ENCODE peak calls at places on chromosomes 11 and 22, in ten cellular contexts. Z, K, Y, V, I, D, S, P, J and G are unnamed samples.
A peak's percentile ranks its signal among the peaks of the same experiment; 100 is the strongest.

GRCh38 chr22:45787770-45788169 is 116.1 kb downstream of the ATXN10 start:
- DNase-seq in Z (no peak), P (peak; percentile 42), J (no peak), K (no peak), S (no peak), D (no peak), Y (no peak), I (no peak), V (no peak), G (no peak)

GRCh38 chr11:114441921-114442320 is 2.7 kb downstream of the REXO2 start:
- DNase-seq in P (no peak), Y (no peak), D (no peak), Z (no peak), K (no peak), J (no peak), V (no peak), I (no peak), S (no peak), G (no peak)

GRCh38 chr11:11985954-11986949 is 22.2 kb downstream of the DKK3 start:
- DNase-seq in Y (no peak), S (no peak), P (no peak), Z (no peak), I (no peak), V (no peak), D (no peak), J (no peak), K (no peak), G (no peak)

GRCh38 chr22:17774206-17774927 is at the start of gene BID:
- DNase-seq in S (peak; percentile 72), P (peak; percentile 17), J (no peak), D (no peak), Y (peak; percentile 29), I (no peak), V (peak; percentile 87), Z (no peak), K (peak; percentile 40), G (peak; percentile 25)

GRCh38 chr11:45354976-45355705 is 69.0 kb upstream of the SYT13 start:
- DNase-seq in K (peak; percentile 86), J (peak; percentile 83), Z (peak; percentile 90), Y (peak; percentile 81), V (peak; percentile 96), S (peak; percentile 86), P (peak; percentile 41), D (peak; percentile 36), I (peak; percentile 89), G (peak; percentile 89)

GRCh38 chr11:96342131-96342970 is 644 bp downstream of the MAML2 start:
- DNase-seq in I (peak; percentile 27), D (no peak), K (no peak), S (no peak), V (no peak), Y (no peak), J (no peak), Z (no peak), P (no peak), G (no peak)

GRCh38 chr22:37421468-37421877 is 5.8 kb downstream of the ELFN2 start:
- DNase-seq in P (no peak), I (no peak), J (no peak), K (no peak), Y (no peak), Z (no peak), S (no peak), D (no peak), V (no peak), G (no peak)

GRCh38 chr11:83819936-83820549 is 533.9 kb upstream of the CCDC90B start:
- DNase-seq in I (peak; percentile 18), D (no peak), Y (peak; percentile 68), P (peak; percentile 79), K (peak; percentile 19), V (no peak), S (no peak), J (no peak), Z (no peak), G (peak; percentile 39)

GRCh38 chr22:39545310-39546063 is 12.9 kb upstream of the RPS19BP1 start:
- DNase-seq in K (no peak), J (no peak), V (peak; percentile 85), P (no peak), Z (no peak), Y (peak; percentile 54), S (peak; percentile 65), I (peak; percentile 73), D (no peak), G (peak; percentile 61)

GRCh38 chr11:121494355-121495099 is 41.8 kb upstream of the SORL1-AS1 start:
- DNase-seq in D (no peak), Y (no peak), S (no peak), P (no peak), I (no peak), V (no peak), Z (no peak), J (no peak), K (no peak), G (no peak)

GRCh38 chr11:12359761-12360160 is 17.6 kb upstream of the PARVA start:
- DNase-seq in V (no peak), J (no peak), Y (no peak), D (no peak), S (no peak), K (no peak), I (no peak), Z (no peak), P (peak; percentile 84), G (no peak)

GRCh38 chr22:23632178-23632577 is at the start of gene DRICH1:
- DNase-seq in K (no peak), P (no peak), J (no peak), Z (no peak), D (no peak), I (no peak), Y (no peak), V (no peak), S (no peak), G (no peak)

DNA sequence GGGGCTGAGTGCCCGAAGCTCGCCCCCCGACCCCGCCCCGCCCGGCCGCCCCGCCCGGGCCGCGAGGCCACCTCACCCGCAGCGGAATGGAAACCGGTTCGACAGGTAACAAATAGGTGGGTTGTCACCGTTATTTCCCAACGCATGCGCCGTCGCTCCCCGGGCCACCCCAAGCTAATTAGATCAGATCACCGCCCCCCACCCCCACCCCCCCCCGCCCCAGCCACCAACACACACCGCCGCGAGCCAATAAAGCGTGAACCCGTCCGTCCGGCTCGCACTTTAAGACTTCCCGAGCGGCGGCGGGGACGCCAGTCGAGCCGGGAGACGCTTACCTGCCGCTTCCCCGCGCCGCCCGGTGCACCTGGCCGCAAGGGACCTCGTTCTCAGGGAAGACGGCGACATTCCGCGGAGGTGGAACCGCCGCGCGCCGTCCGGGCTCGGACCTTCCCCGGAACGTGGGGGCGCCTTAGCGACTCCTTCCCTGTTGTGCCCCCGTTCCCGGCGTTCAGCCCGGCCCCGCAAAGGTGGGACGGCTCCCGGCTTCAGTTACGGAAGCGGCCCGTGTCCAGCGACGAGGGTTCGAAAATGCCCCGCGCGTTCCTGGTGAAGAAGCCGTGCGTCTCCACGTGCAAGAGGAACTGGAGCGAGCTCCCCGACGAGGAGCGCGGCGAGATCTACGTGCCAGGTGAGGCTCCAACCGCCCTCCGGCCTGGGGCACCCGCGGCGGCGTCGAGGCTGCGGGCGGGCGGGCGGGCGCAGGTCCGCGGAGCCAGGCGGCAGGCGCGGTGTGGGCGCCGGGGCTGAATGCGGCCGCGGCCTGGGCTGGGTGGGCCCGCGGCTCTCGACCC is at the start of gene OVOL1:
- DNase-seq in Y (no peak), V (no peak), P (no peak), J (no peak), Z (no peak), K (no peak), S (peak; percentile 92), I (no peak), D (no peak), G (no peak)
- H3K4me3 ChIP-seq in Y (no peak within 1 kb of the TSS), V (no peak within 1 kb of the TSS), P (no peak within 1 kb of the TSS), J (peak within 1 kb of the TSS; percentile 69), Z (no peak within 1 kb of the TSS), K (peak within 1 kb of the TSS; percentile 34), S (peak within 1 kb of the TSS; percentile 61), I (peak within 1 kb of the TSS; percentile 17), D (peak within 1 kb of the TSS; percentile 63), G (peak within 1 kb of the TSS; percentile 20)

GRCh38 chr22:31099386-31099785 is 8.0 kb downstream of the SELENOM start:
- DNase-seq in I (no peak), Y (no peak), V (no peak), Z (peak; percentile 78), P (peak; percentile 40), K (no peak), S (peak; percentile 14), J (no peak), D (no peak), G (no peak)
- H3K27ac ChIP-seq in I (no peak overlapping the region), Y (no peak overlapping the region), V (peak overlapping the region; percentile 43), Z (peak overlapping the region; percentile 99), P (peak overlapping the region; percentile 66), K (no peak overlapping the region), S (peak overlapping the region; percentile 32), J (no peak overlapping the region), D (peak overlapping the region; percentile 99), G (no peak overlapping the region)

GRCh38 chr22:30882181-30882771 is 86.3 kb downstream of the MORC2 start:
- DNase-seq in J (no peak), P (no peak), S (no peak), Z (no peak), Y (no peak), V (peak; percentile 38), K (no peak), I (no peak), D (no peak), G (no peak)
- H3K4me3 ChIP-seq in J (no peak overlapping the region), P (no peak overlapping the region), S (no peak overlapping the region), Z (no peak overlapping the region), Y (no peak overlapping the region), V (no peak overlapping the region), K (no peak overlapping the region), I (no peak overlapping the region), D (no peak overlapping the region), G (no peak overlapping the region)

GRCh38 chr11:117722074-117722473 is 74.9 kb downstream of the DSCAML1 start:
- DNase-seq in Z (no peak), K (no peak), P (no peak), V (no peak), Y (no peak), J (no peak), D (no peak), I (no peak), S (no peak), G (peak; percentile 10)

GRCh38 chr11:117724104-117724503 is 72.9 kb downstream of the DSCAML1 start:
- DNase-seq in Y (no peak), Z (peak; percentile 32), V (no peak), I (peak; percentile 39), P (no peak), S (no peak), D (no peak), K (no peak), J (no peak), G (peak; percentile 21)

GRCh38 chr11:117723625-117724024 is 73.4 kb downstream of the DSCAML1 start:
- DNase-seq in J (no peak), Y (no peak), Z (peak; percentile 10), K (no peak), D (no peak), P (no peak), V (no peak), I (no peak), S (peak; percentile 69), G (no peak)

GRCh38 chr11:117725048-117725734 is 71.8 kb downstream of the DSCAML1 start:
- DNase-seq in Z (peak; percentile 23), Y (no peak), D (no peak), P (no peak), S (no peak), V (no peak), K (no peak), J (no peak), I (no peak), G (no peak)

DNA sequence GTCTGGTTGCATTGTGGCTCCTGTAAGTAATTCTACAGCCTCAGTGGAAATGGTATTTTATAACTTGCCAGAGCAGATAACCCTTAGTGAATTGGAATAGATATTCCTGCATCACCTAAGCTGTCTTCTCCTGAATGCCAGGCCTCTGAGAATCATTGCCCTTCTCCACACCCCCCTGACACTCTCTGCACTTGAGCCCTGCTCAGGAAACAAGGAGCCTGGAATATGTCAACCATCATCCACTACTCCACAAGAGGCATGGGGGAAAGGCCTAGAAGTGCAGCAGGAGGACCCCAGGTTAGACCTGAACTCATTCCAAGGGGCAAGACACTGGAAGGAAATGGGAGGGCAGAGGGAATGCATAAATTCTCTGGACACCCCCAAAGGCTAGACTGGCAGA is 72.4 kb downstream of the DSCAML1 start:
- DNase-seq in I (no peak), J (no peak), Z (peak; percentile 17), Y (no peak), V (no peak), P (no peak), K (no peak), S (no peak), D (no peak), G (no peak)
- H3K27ac ChIP-seq in I (no peak overlapping the region), J (no peak overlapping the region), Z (no peak overlapping the region), Y (no peak overlapping the region), V (no peak overlapping the region), P (no peak overlapping the region), K (peak overlapping the region; percentile 77), S (no peak overlapping the region), D (no peak overlapping the region), G (no peak overlapping the region)